ENCODE peak calls at places on chromosomes 5 and 9, in ten cellular contexts. B, E, C, T, R, L, Z, I, F and O are unnamed samples.

GRCh38 chr5:1654786-1655495 is 131.2 kb upstream of the LPCAT1 start:
- DNase-seq in B (no peak), E (no peak), C (no peak), T (peak), R (no peak), L (peak), Z (no peak), I (no peak), F (no peak), O (no peak)

GRCh38 chr9:8521112-8521511 is 721.5 kb upstream of the DMAC1 start:
- DNase-seq in B (no peak), E (no peak), C (no peak), T (no peak), R (no peak), L (no peak), Z (no peak), I (no peak), F (no peak), O (no peak)

GRCh38 chr9:109417585-109418544 is 80.2 kb downstream of the PTPN3 start:
- DNase-seq in B (no peak), E (no peak), C (no peak), T (no peak), R (no peak), L (no peak), Z (no peak), I (no peak), F (no peak), O (no peak)

GRCh38 chr5:72842816-72843215 is 26.4 kb downstream of the TNPO1 start:
- DNase-seq in B (no peak), E (no peak), C (no peak), T (no peak), R (peak), L (no peak), Z (peak), I (peak), F (no peak), O (no peak)

GRCh38 chr9:86751956-86752355 is 195.3 kb downstream of the GAS1 start:
- DNase-seq in B (no peak), E (no peak), C (no peak), T (no peak), R (no peak), L (no peak), Z (no peak), I (no peak), F (no peak), O (no peak)

GRCh38 chr5:79464695-79465332 is 49.1 kb downstream of the HOMER1 start:
- DNase-seq in B (no peak), E (no peak), C (no peak), T (no peak), R (peak), L (no peak), Z (peak), I (peak), F (peak), O (no peak)

GRCh38 chr5:170333161-170333909 is 35.8 kb upstream of the LCP2 start:
- DNase-seq in B (no peak), E (no peak), C (no peak), T (no peak), R (no peak), L (no peak), Z (no peak), I (peak), F (no peak), O (no peak)

GRCh38 chr5:79728396-79728795 is 38.8 kb downstream of the CMYA5 start:
- DNase-seq in B (no peak), E (no peak), C (no peak), T (no peak), R (peak), L (no peak), Z (no peak), I (no peak), F (no peak), O (no peak)

GRCh38 chr5:67337751-67338150 is 141.2 kb upstream of the CD180 start:
- DNase-seq in B (no peak), E (no peak), C (no peak), T (no peak), R (no peak), L (no peak), Z (no peak), I (no peak), F (no peak), O (no peak)

GRCh38 chr9:87212563-87213154 is 265.4 kb upstream of the GAS1 start:
- DNase-seq in B (no peak), E (no peak), C (no peak), T (no peak), R (peak), L (no peak), Z (no peak), I (peak), F (no peak), O (no peak)

GRCh38 chr5:67165524-67166459 is 30.8 kb downstream of the CD180 start:
- DNase-seq in B (peak), E (peak), C (peak), T (peak), R (peak), L (peak), Z (peak), I (peak), F (peak), O (peak)

GRCh38 chr5:5623397-5623796 is 200.9 kb downstream of the ICE1 start:
- DNase-seq in B (no peak), E (no peak), C (no peak), T (no peak), R (no peak), L (no peak), Z (no peak), I (no peak), F (no peak), O (no peak)

GRCh38 chr5:178766936-178767912 is 36.8 kb upstream of the ZNF354A start:
- DNase-seq in B (no peak), E (no peak), C (no peak), T (peak), R (no peak), L (no peak), Z (no peak), I (no peak), F (no peak), O (no peak)

GRCh38 chr9:21686738-21687137 is 115.7 kb upstream of the MTAP start:
- DNase-seq in B (no peak), E (no peak), C (no peak), T (no peak), R (peak), L (no peak), Z (no peak), I (no peak), F (no peak), O (no peak)

GRCh38 chr5:35246928-35247644 is 16.8 kb upstream of the PRLR start:
- DNase-seq in B (peak), E (no peak), C (peak), T (no peak), R (no peak), L (no peak), Z (no peak), I (no peak), F (peak), O (no peak)
- TF ChIP-seq CTCF in B (no peak), E (no peak), C (no peak), T (no peak), R (no peak), L (no peak), Z (no peak), I (no peak), F (no peak), O (peak)

DNA sequence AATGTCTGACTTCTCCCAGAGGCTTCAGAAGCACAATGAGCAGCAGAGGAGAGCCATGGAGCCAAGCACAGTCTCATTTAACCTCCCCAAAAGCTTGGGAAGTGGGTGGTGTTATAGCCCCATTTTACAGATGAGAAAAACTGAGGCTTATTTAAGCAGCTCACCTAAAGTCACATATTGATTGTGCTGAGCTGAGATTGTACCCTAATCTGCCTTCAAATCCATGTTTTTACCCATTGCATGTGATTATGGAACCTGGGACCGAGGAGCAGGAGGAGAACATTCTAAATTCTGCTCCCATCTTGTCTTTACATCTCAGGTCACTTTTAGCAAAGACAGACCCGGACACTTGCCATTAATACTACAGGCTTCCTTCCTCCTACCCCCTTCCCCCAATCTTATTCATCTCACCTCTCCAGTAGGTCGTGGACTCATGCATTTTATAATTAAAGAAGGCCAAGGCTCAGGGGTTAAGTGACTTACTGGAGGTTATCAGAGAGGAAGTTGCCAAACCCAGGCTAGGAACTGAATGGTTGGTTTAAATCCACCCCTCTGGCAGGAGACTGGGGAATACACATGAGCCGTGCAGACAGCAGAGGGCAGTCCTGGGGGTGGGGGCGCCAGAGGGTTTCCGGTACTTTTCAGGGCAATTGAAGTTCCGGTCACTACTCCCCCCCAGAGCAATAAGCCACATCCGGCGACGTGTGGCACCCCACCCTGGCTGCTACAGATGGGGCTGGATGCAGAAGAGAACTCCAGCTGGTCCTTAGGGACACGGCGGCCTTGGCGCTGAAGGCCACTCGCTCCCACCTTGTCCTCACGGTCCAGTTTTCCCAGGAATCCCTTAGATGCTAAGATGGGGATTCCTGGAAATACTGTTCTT is 51.0 kb upstream of the IL17B start:
- DNase-seq in B (peak), E (no peak), C (no peak), T (peak), R (no peak), L (no peak), Z (no peak), I (no peak), F (peak), O (no peak)
- TF ChIP-seq CTCF in B (peak), E (no peak), C (no peak), T (peak), R (peak), L (no peak), Z (no peak), I (no peak), F (peak), O (no peak)

GRCh38 chr5:125037020-125037419 is 290.6 kb upstream of the ZNF608 start:
- DNase-seq in B (no peak), E (no peak), C (no peak), T (no peak), R (no peak), L (no peak), Z (no peak), I (no peak), F (no peak), O (no peak)
- TF ChIP-seq CTCF in B (no peak), E (no peak), C (no peak), T (no peak), R (no peak), L (no peak), Z (no peak), I (no peak), F (no peak), O (no peak)

DNA sequence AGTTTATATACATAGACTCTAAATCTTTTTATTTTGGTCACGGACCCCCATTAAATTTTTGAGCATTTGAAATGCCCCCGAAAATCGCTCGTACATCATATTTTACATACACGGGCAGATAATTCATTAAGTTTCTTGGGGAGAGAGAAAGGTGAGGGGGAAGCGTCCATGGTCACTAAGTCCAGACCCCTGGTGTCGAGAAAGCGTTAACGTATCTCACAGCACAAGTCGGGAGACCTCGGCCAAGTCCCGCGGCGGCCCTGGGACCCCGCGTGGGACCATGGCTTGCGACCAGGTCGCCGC is 794 bp downstream of the PTBP3 start:
- DNase-seq in B (no peak), E (no peak), C (no peak), T (no peak), R (no peak), L (no peak), Z (no peak), I (no peak), F (no peak), O (no peak)
- TF ChIP-seq CTCF in B (no peak), E (no peak), C (no peak), T (no peak), R (peak), L (no peak), Z (no peak), I (no peak), F (peak), O (no peak)

DNA sequence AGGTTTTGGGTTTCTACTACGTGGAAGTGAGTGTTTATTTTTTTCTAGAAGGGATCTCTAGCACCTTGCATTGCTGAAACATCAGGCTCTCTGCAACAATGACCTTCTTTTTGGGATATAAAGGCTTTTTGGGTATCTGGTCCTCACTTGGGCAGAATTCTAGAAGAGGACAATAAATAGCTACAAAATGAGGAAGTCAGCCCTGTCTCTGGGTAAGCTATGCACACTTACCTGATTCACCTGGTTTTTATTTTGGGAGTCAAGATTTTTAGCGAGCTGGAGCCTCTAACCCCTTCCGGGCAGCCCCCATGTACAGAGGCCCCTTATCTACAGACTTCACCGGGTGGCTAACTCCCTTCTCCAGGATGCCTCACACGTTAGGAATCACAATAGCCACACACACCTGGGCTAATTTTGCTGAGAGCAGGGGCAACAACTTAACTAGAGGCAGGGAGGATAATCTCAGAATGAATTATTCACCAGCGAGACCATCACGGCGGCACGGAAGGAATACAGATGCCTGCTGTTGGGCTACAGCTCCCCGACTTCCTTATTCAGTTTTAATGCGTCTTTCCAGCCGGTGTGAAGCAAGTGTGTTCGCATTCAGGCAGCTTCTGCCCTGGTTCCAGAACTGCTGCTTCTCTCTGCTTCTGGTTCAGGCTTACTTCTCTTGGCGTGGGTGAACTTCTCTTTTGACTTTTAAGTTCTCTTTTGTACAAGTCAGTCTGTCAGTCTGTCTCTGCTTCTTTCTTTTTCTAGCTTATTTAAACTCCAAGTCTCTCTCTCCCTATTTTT is 341.0 kb upstream of the PANK3 start:
- DNase-seq in B (no peak), E (no peak), C (no peak), T (no peak), R (no peak), L (no peak), Z (no peak), I (no peak), F (no peak), O (no peak)
- TF ChIP-seq CTCF in B (no peak), E (no peak), C (no peak), T (no peak), R (no peak), L (no peak), Z (no peak), I (no peak), F (no peak), O (no peak)

GRCh38 chr9:38662763-38663593 is 42.6 kb upstream of the ANKRD18A start:
- DNase-seq in B (no peak), E (no peak), C (no peak), T (no peak), R (no peak), L (no peak), Z (peak), I (peak), F (no peak), O (no peak)
- TF ChIP-seq CTCF in B (no peak), E (no peak), C (no peak), T (no peak), R (peak), L (no peak), Z (peak), I (peak), F (no peak), O (no peak)

GRCh38 chr9:131873361-131873760 is 133.5 kb upstream of the RAPGEF1 start:
- DNase-seq in B (no peak), E (no peak), C (no peak), T (peak), R (no peak), L (no peak), Z (no peak), I (no peak), F (no peak), O (no peak)
- TF ChIP-seq CTCF in B (no peak), E (no peak), C (no peak), T (no peak), R (no peak), L (no peak), Z (no peak), I (no peak), F (no peak), O (no peak)